ENCODE peak calls at places on chromosomes 7 and 10, in nine cellular contexts. V is EL; R is stimulated activated CD8-positive, alpha-beta memory T cell treated with anti-CD3 and anti-CD28 coated beads, Interleukin-15, amount 100 ng/mL, for 24 hours; Z is colonic mucosa; L is ELR; O is MCF 10A; H is GM12891; X is AG04450; U is left lobe of liver. M is an unnamed sample.

GRCh38 chr10:26621889-26622681 is 75.4 kb upstream of the PDSS1 start:
- DNase-seq in O (peak), H (peak), Z (peak), V (no peak), L (peak), R (no peak), U (peak), X (no peak), M (peak)

GRCh38 chr7:152759655-152760383 is at the start of gene ACTR3B:
- DNase-seq in X (peak), O (peak), V (peak), R (peak), L (peak), U (peak), H (peak), Z (peak), M (peak)

GRCh38 chr7:26853788-26854393 is 10.5 kb downstream of the SKAP2 start:
- DNase-seq in U (no peak), O (peak), Z (no peak), L (peak), X (no peak), V (peak), R (no peak), H (no peak), M (peak)

GRCh38 chr7:114155106-114155765 is 236.4 kb upstream of the PPP1R3A start:
- DNase-seq in Z (no peak), U (no peak), X (no peak), O (no peak), L (no peak), H (no peak), V (no peak), R (no peak), M (no peak)

GRCh38 chr7:112510032-112510742 is 29.4 kb downstream of the LSMEM1 start:
- DNase-seq in L (peak), X (peak), O (peak), V (peak), Z (no peak), U (no peak), R (no peak), H (no peak), M (no peak)

GRCh38 chr7:105496501-105496900 is 25.6 kb downstream of the PUS7 start:
- DNase-seq in U (no peak), H (no peak), O (no peak), R (no peak), V (peak), Z (no peak), L (peak), X (no peak), M (no peak)

GRCh38 chr10:8137726-8138125 is 83.2 kb downstream of the GATA3 start:
- DNase-seq in L (no peak), R (no peak), Z (no peak), U (no peak), X (no peak), O (no peak), H (no peak), V (no peak), M (no peak)

GRCh38 chr10:91805110-91805825 is 7.0 kb downstream of the TNKS2 start:
- DNase-seq in R (no peak), U (no peak), L (peak), Z (no peak), O (no peak), H (no peak), V (no peak), X (no peak), M (no peak)

GRCh38 chr7:73423519-73424485 is 9.8 kb upstream of the FZD9 start:
- DNase-seq in Z (no peak), H (no peak), V (no peak), X (no peak), L (no peak), R (no peak), U (no peak), O (no peak), M (no peak)

GRCh38 chr10:4941540-4942330 is 21.5 kb upstream of the AKR1C1 start:
- DNase-seq in L (peak), Z (no peak), R (no peak), H (no peak), O (peak), X (no peak), U (peak), V (no peak), M (no peak)

GRCh38 chr7:134954197-134955082 is 31.9 kb upstream of the AGBL3 start:
- DNase-seq in U (no peak), O (peak), H (no peak), Z (no peak), L (peak), V (peak), R (no peak), X (no peak), M (no peak)

GRCh38 chr10:130423455-130424305 is 287.5 kb downstream of the GLRX3 start:
- DNase-seq in L (no peak), X (no peak), V (no peak), Z (no peak), H (no peak), U (no peak), O (no peak), R (no peak), M (no peak)

GRCh38 chr10:60281792-60282353 is 107.8 kb downstream of the ANK3 start:
- DNase-seq in R (no peak), H (no peak), Z (no peak), U (no peak), V (peak), X (no peak), O (no peak), L (no peak), M (no peak)

GRCh38 chr7:148022832-148023231 is 567.7 kb upstream of the C7orf33 start:
- DNase-seq in O (no peak), H (no peak), R (no peak), V (no peak), L (no peak), U (no peak), X (no peak), Z (no peak), M (no peak)

GRCh38 chr10:65720901-65721300 is 1204.9 kb upstream of the LRRTM3 start:
- DNase-seq in O (no peak), X (no peak), L (no peak), R (no peak), H (no peak), U (no peak), Z (no peak), V (no peak), M (no peak)

GRCh38 chr10:103800789-103801540 is 54.4 kb downstream of the SH3PXD2A start:
- DNase-seq in Z (no peak), R (no peak), V (peak), X (no peak), U (no peak), L (peak), H (peak), O (peak), M (peak)

GRCh38 chr10:97127960-97128850 is 57.6 kb downstream of the SLIT1 start:
- DNase-seq in Z (no peak), X (no peak), V (no peak), L (no peak), R (no peak), U (no peak), H (no peak), O (no peak), M (no peak)

GRCh38 chr10:47022311-47023131 is 111.3 kb downstream of the PTPN20 start:
- DNase-seq in R (no peak), Z (no peak), U (peak), H (no peak), O (no peak), X (no peak), L (no peak), V (no peak), M (peak)

GRCh38 chr10:27819781-27820531 is 74.3 kb upstream of the MKX start:
- DNase-seq in L (peak), R (no peak), X (peak), Z (no peak), V (peak), H (no peak), U (no peak), O (peak), M (no peak)

GRCh38 chr7:107579546-107579880 is 533 bp upstream of the BCAP29 start:
- DNase-seq in H (no peak), U (no peak), X (no peak), R (no peak), Z (no peak), V (no peak), L (no peak), O (no peak), M (no peak)